ENCODE peak calls at places on chromosomes 13 and 19, in five cellular contexts. S, R, K, Q and B are unnamed samples. For H3K4me1, the result is how much of the 10 kb centered on the place peaks cover.

GRCh38 chr13:76759877-76760276 is 126.3 kb downstream of the KCTD12 start:
- DNase-seq in S (no peak), R (no peak), K (no peak), Q (no peak), B (no peak)

GRCh38 chr13:49046002-49046401 is 70.3 kb downstream of the FNDC3A start:
- DNase-seq in S (no peak), R (no peak), K (no peak), Q (peak), B (no peak)

GRCh38 chr13:39821977-39822376 is 166.5 kb downstream of the COG6 start:
- DNase-seq in S (no peak), R (no peak), K (no peak), Q (no peak), B (no peak)

GRCh38 chr19:40443930-40444180 is 280 bp downstream of the SERTAD3 start:
- DNase-seq in S (no peak), R (no peak), K (no peak), Q (no peak), B (no peak)

GRCh38 chr19:17359905-17360800 is 17.0 kb downstream of the PLVAP start:
- DNase-seq in S (no peak), R (no peak), K (no peak), Q (no peak), B (no peak)

GRCh38 chr13:51764184-51765141 is 39.5 kb downstream of the DHRS12 start:
- DNase-seq in S (peak), R (peak), K (peak), Q (peak), B (no peak)

GRCh38 chr13:25095862-25096453 is at the start of gene PABPC3:
- DNase-seq in S (no peak), R (no peak), K (no peak), Q (no peak), B (no peak)

GRCh38 chr13:28252547-28252946 is 114.2 kb downstream of the PAN3 start:
- DNase-seq in S (no peak), R (no peak), K (no peak), Q (no peak), B (no peak)

GRCh38 chr13:31225998-31226675 is 26.4 kb downstream of the B3GLCT start:
- DNase-seq in S (no peak), R (no peak), K (no peak), Q (no peak), B (no peak)

GRCh38 chr19:19597809-19598306 is 20.6 kb downstream of the PBX4 start:
- DNase-seq in S (no peak), R (no peak), K (no peak), Q (no peak), B (no peak)

GRCh38 chr19:32091196-32091595 is 254.2 kb upstream of the ZNF507 start:
- DNase-seq in S (no peak), R (no peak), K (no peak), Q (no peak), B (no peak)

GRCh38 chr13:28406728-28407266 is 88.1 kb downstream of the FLT1 start:
- DNase-seq in S (no peak), R (no peak), K (no peak), Q (no peak), B (no peak)

GRCh38 chr13:46614582-46614981 is 61.6 kb downstream of the LRCH1 start:
- DNase-seq in S (no peak), R (peak), K (no peak), Q (no peak), B (no peak)

GRCh38 chr19:39240421-39240820 is 4.4 kb downstream of the IFNL3 start:
- DNase-seq in S (no peak), R (no peak), K (no peak), Q (no peak), B (no peak)

GRCh38 chr19:14146789-14147216 is 10.4 kb upstream of the ASF1B start:
- DNase-seq in S (no peak), R (no peak), K (peak), Q (peak), B (no peak)

GRCh38 chr19:40229484-40229883 is 3.0 kb upstream of the CCNP start:
- DNase-seq in S (no peak), R (no peak), K (no peak), Q (peak), B (no peak)

GRCh38 chr19:34263745-34264237 is 9.4 kb downstream of the GARRE1 start:
- DNase-seq in S (no peak), R (no peak), K (no peak), Q (no peak), B (no peak)

GRCh38 chr13:24671367-24672117 is 8.7 kb upstream of the ATP12A start:
- DNase-seq in S (peak), R (peak), K (peak), Q (peak), B (peak)

GRCh38 chr13:98447881-98448641 is 128.8 kb downstream of the STK24 start:
- DNase-seq in S (peak), R (peak), K (no peak), Q (peak), B (peak)

GRCh38 chr13:98449273-98449672 is 127.6 kb downstream of the STK24 start:
- DNase-seq in S (no peak), R (no peak), K (no peak), Q (no peak), B (no peak)

GRCh38 chr13:98447130-98447529 is 129.8 kb downstream of the STK24 start:
- DNase-seq in S (no peak), R (no peak), K (no peak), Q (no peak), B (no peak)

GRCh38 chr13:98450012-98450411 is 126.9 kb downstream of the STK24 start:
- DNase-seq in S (no peak), R (no peak), K (no peak), Q (peak), B (no peak)

DNA sequence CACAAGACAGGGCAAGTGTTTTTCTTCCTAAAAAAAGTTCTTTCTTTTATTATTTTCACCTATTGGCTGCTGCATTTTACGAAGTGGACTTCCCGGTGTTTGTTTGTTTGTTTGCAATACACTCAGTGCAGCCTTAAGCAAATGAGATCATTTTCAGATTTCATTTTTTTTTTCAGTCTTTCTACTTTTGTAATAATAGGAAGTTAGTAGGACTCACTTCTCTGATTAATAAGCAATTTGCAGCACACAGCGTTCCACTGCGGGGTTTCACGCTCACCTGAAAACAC is 128.3 kb downstream of the STK24 start:
- DNase-seq in S (no peak), R (no peak), K (no peak), Q (no peak), B (no peak)
- H3K4me1 ChIP-seq in S (under half), R (under half), K (under half), Q (under half), B (under half)

GRCh38 chr19:4052114-4052992 is 14.3 kb downstream of the ZBTB7A start:
- DNase-seq in S (no peak), R (no peak), K (peak), Q (peak), B (no peak)
- H3K27ac ChIP-seq in S (peak), R (no peak), K (peak), Q (peak), B (peak)

DNA sequence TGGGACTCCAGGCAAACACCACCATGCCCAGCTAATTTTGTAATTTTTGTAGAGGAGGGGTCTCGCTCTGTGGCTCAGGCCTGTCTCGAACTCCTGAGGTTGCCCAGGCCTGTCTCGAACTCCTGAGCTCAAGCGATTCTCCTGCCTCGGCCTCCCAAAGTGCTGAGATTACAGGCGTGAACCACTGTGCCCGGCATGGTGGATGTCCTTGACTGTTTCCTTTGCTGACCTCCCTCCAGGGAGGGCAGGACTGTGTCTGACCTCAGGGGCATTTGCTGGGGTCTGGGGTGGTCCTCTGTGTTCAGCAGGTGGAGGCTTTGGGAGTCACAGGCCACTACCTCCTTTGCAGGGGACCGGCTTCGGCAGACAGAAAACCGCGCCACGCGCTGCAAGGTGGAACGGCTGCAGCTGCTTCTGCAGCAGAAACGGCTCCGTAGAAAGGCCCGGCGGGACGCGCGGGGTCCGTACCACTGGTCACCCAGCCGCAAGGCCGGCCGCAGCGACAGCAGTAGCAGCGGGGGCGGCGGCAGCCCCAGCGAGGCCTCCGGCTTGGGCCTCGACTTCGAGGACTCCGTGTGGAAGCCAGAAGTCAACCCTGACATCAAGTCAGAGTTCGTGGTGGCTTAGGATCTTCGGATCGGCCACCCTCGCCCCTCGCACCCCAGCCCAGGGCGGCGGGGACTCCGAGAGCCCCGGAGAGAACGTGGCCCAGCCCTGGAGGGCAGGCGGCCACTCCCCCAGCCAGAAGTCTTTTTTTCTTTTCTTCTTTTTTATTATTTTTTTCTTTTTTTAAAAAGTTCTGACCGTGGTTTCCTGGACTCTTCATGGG is 8.5 kb downstream of the MIDN start:
- DNase-seq in S (no peak), R (no peak), K (no peak), Q (peak), B (no peak)
- H3K4me1 ChIP-seq in S (half or more), R (half or more), K (under half), Q (under half), B (half or more)

DNA sequence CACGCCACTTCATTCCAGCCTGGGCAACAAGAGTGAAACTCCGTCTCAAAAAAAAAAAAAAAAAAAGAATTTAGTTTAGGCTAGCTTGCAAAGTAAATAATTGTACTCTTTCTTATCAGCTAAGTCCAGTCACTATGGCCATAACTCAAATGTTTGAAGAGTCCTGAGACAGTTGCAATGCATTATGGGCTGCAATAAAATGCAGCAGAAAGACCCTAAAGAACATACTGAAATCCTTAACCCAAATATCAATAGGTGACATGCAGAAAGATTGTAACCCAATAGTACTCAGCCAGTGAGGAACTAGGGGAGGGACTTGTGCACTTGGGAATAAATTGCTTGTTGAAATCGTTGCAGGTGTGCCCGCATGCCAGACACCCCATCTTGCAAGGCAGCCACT is 20.9 kb upstream of the FFAR2 start:
- DNase-seq in S (no peak), R (no peak), K (no peak), Q (no peak), B (no peak)
- H3K27ac ChIP-seq in S (no peak), R (no peak), K (no peak), Q (no peak), B (no peak)

DNA sequence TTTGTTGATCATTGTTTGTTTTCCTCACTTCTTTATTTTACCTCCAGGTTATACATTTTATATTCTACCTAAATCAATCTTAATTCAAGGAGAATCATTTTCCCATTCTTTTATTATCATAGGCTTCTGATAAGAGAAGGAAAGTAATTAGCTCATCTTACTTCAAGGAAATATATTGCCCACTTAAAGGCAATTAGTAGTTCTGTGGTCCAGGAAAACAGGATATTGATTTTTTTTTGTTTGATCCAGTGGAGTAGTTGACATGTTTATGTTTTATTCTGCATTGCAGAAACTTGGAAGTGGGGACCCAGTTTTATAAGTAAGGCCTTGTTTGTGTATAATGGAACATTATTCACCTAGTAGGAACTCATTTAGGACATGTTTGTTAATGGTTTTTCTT is 390.6 kb downstream of the NDFIP2 start:
- DNase-seq in S (no peak), R (no peak), K (no peak), Q (no peak), B (no peak)
- H3K4me1 ChIP-seq in S (under half), R (under half), K (under half), Q (under half), B (under half)

GRCh38 chr19:10278935-10279334 is 7.8 kb upstream of the ICAM4 start:
- DNase-seq in S (no peak), R (no peak), K (no peak), Q (no peak), B (no peak)
- H3K27ac ChIP-seq in S (no peak), R (no peak), K (no peak), Q (no peak), B (no peak)